ENCODE peak calls at places on chromosomes 3 and 15, in four cellular contexts. T, B, M and Q are unnamed samples.
A peak's percentile ranks its signal among the peaks of the same experiment; 100 is the strongest.

GRCh38 chr15:63600001-63600645 is 2.9 kb downstream of the FBXL22 start:
- DNase-seq in M (peak; percentile 20), T (peak; percentile 56), B (no peak), Q (peak; percentile 34)

GRCh38 chr15:58221591-58222241 is 83.5 kb downstream of the AQP9 start:
- DNase-seq in M (no peak), T (peak; percentile 53), B (peak; percentile 69), Q (no peak)

GRCh38 chr3:377158-377561 is 180.6 kb downstream of the CHL1 start:
- DNase-seq in B (no peak), M (no peak), T (peak; percentile 50), Q (no peak)

GRCh38 chr3:29144361-29144760 is 136.5 kb upstream of the RBMS3 start:
- DNase-seq in M (no peak), B (no peak), T (no peak), Q (no peak)

GRCh38 chr3:56799251-56799882 is 2.4 kb downstream of the ARHGEF3 start:
- DNase-seq in M (no peak), T (peak; percentile 49), B (peak; percentile 45), Q (no peak)

GRCh38 chr15:78242128-78242527 is 7.8 kb upstream of the ACSBG1 start:
- DNase-seq in M (peak; percentile 51), T (peak; percentile 41), B (no peak), Q (no peak)

GRCh38 chr3:133701435-133702358 is 40.0 kb upstream of the TOPBP1 start:
- DNase-seq in M (no peak), T (no peak), B (no peak), Q (no peak)

GRCh38 chr15:60344987-60345386 is 52.8 kb downstream of the ANXA2 start:
- DNase-seq in M (no peak), T (no peak), B (no peak), Q (no peak)

GRCh38 chr3:58414538-58415197 is 19.0 kb downstream of the PDHB start:
- DNase-seq in T (peak; percentile 51), M (peak; percentile 53), B (peak; percentile 71), Q (peak; percentile 48)

GRCh38 chr15:87672309-87672897 is 584.1 kb downstream of the NTRK3 start:
- DNase-seq in T (peak; percentile 24), M (peak; percentile 38), B (peak; percentile 53), Q (peak; percentile 44)

GRCh38 chr3:133506215-133506901 is 67.1 kb upstream of the CDV3 start:
- DNase-seq in M (no peak), B (no peak), T (no peak), Q (no peak)

GRCh38 chr3:57689367-57690053 is 3.4 kb downstream of the DENND6A start:
- DNase-seq in M (no peak), B (no peak), T (no peak), Q (no peak)

GRCh38 chr3:126030455-126030854 is 53.5 kb downstream of the SLC41A3 start:
- DNase-seq in M (no peak), B (no peak), T (no peak), Q (no peak)

GRCh38 chr3:46574263-46574662 is 8.2 kb upstream of the LRRC2 start:
- DNase-seq in M (no peak), T (no peak), B (no peak), Q (no peak)

GRCh38 chr15:53312707-53313106 is 446.8 kb downstream of the WDR72 start:
- DNase-seq in M (no peak), T (no peak), B (no peak), Q (no peak)

GRCh38 chr3:41716391-41716910 is 245.5 kb downstream of the ULK4 start:
- DNase-seq in B (peak; percentile 39), M (no peak), T (no peak), Q (no peak)

GRCh38 chr15:100592898-100593297 is 9.1 kb downstream of the LINS1 start:
- DNase-seq in M (no peak), T (no peak), B (no peak), Q (peak; percentile 9)

GRCh38 chr3:14241716-14242115 is 63.1 kb downstream of the LSM3 start:
- DNase-seq in B (no peak), M (no peak), T (no peak), Q (no peak)